ENCODE peak calls at places on chromosome 9, in seven cellular contexts. S is sigmoid colon, K is tibial nerve, N is spleen, B is A549, T is suprapubic skin, C is prostate gland. V is an unnamed sample.

GRCh38 chr9:133526721-133527321 is 2.1 kb upstream of the MYMK start:
- DNase-seq in S (no peak), K (no peak), N (no peak), B (no peak), T (no peak), C (no peak), V (no peak)

GRCh38 chr9:122780026-122780425 is 8.7 kb upstream of the OR5C1 start:
- DNase-seq in S (no peak), K (no peak), N (no peak), B (no peak), T (no peak), C (no peak), V (no peak)

GRCh38 chr9:135479469-135480052 is at the start of gene PPP1R26:
- DNase-seq in S (no peak), K (no peak), N (no peak), B (peak; percentile 34), T (no peak), C (no peak), V (peak; percentile 41)

GRCh38 chr9:18707078-18707477 is 233.1 kb downstream of the ADAMTSL1 start:
- DNase-seq in S (no peak), K (peak; percentile 19), N (no peak), B (no peak), T (no peak), C (no peak), V (no peak)

GRCh38 chr9:7935666-7936065 is 136.1 kb upstream of the DMAC1 start:
- DNase-seq in S (no peak), K (no peak), N (no peak), B (no peak), T (no peak), C (no peak), V (no peak)

GRCh38 chr9:94259077-94259847 is at the start of gene ZNF169:
- DNase-seq in S (peak; percentile 96), K (peak; percentile 87), N (peak; percentile 99), B (peak; percentile 87), T (peak; percentile 95), C (peak; percentile 88), V (peak; percentile 94)

GRCh38 chr9:119398350-119398749 is 29.1 kb upstream of the BRINP1 start:
- DNase-seq in S (no peak), K (no peak), N (no peak), B (no peak), T (no peak), C (no peak), V (no peak)

GRCh38 chr9:76856016-76856415 is 49.9 kb downstream of the PRUNE2 start:
- DNase-seq in S (no peak), K (no peak), N (no peak), B (no peak), T (no peak), C (no peak), V (no peak)

GRCh38 chr9:93582115-93582514 is 5.7 kb downstream of the PHF2 start:
- DNase-seq in S (no peak), K (no peak), N (no peak), B (no peak), T (peak; percentile 49), C (no peak), V (no peak)

GRCh38 chr9:84136119-84136868 is 155.7 kb downstream of the RMI1 start:
- DNase-seq in S (no peak), K (no peak), N (no peak), B (peak; percentile 79), T (no peak), C (peak; percentile 19), V (no peak)

GRCh38 chr9:89923961-89924504 is 319.2 kb downstream of the GADD45G start:
- DNase-seq in S (no peak), K (no peak), N (no peak), B (no peak), T (no peak), C (no peak), V (peak; percentile 51)

GRCh38 chr9:14415947-14416346 is 102.0 kb upstream of the NFIB start:
- DNase-seq in S (no peak), K (no peak), N (no peak), B (no peak), T (no peak), C (no peak), V (no peak)

GRCh38 chr9:37374892-37375291 is 47.6 kb upstream of the GRHPR start:
- DNase-seq in S (no peak), K (no peak), N (peak; percentile 88), B (no peak), T (no peak), C (no peak), V (no peak)

GRCh38 chr9:37378613-37379004 is 43.9 kb upstream of the GRHPR start:
- DNase-seq in S (no peak), K (no peak), N (no peak), B (no peak), T (no peak), C (no peak), V (no peak)

GRCh38 chr9:37380570-37380969 is 41.9 kb upstream of the GRHPR start:
- DNase-seq in S (no peak), K (no peak), N (no peak), B (no peak), T (no peak), C (no peak), V (no peak)

GRCh38 chr9:37379835-37380234 is 42.7 kb upstream of the GRHPR start:
- DNase-seq in S (no peak), K (no peak), N (no peak), B (no peak), T (no peak), C (no peak), V (no peak)

DNA sequence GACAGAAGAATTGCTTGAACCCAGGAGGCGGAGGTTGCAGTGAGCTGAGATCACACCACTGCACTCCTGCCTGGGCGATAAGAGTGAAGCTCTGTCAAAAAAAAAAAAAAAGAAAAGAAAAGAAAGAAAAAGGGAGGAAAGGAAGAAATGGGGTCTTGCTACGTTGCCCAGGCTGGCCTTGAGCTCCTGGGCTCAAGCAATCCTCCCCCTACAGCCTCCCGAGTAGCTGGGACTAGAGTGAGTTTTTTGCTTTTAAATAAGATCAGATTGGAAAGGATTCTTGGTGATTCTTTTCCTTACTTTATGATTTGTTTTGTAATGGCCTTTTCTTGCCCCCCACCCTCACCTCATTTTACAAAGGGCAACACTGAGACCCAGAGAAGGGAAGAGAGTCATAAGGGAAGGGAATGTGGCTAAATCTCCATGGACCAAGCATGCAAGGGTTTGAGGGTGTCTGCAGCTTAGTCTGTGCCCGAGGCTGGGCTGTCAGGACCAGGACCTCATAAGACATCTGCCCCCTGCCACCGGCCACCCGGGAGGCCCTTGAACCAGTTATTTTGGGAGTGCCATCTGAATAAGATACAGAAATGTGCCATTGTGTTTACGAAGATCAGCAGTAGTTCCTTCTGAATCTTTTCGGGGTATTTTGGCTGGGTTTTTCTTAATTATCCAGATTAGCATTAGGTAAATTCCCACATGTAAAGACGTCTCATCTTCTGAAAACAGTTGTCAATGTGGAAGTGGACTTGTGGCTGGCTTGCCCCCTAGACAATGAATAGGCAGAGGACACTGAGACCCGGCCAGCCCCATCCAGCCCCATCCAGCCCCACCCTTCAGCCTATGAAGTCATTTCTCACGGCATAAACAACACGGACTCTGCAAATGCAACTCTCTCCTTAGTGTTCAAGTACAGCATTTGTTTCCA is 44.5 kb upstream of the GRHPR start:
- DNase-seq in S (no peak), K (no peak), N (no peak), B (no peak), T (no peak), C (no peak), V (no peak)
- TF ChIP-seq POLR2A in S (no peak), K (no peak), N (no peak), B (no peak), T (no peak), C (no peak), V (no peak)

GRCh38 chr9:92504881-92505280 is 22.6 kb upstream of the ASPN start:
- DNase-seq in S (no peak), K (no peak), N (no peak), B (no peak), T (no peak), C (no peak), V (no peak)

GRCh38 chr9:92508018-92508417 is 25.7 kb upstream of the ASPN start:
- DNase-seq in S (peak; percentile 70), K (no peak), N (no peak), B (no peak), T (no peak), C (no peak), V (no peak)

GRCh38 chr9:92507005-92507404 is 24.7 kb upstream of the ASPN start:
- DNase-seq in S (no peak), K (no peak), N (no peak), B (no peak), T (no peak), C (no peak), V (no peak)

GRCh38 chr9:92506184-92506857 is 24.0 kb upstream of the ASPN start:
- DNase-seq in S (peak; percentile 75), K (peak; percentile 49), N (no peak), B (peak; percentile 61), T (peak; percentile 71), C (no peak), V (peak; percentile 35)

GRCh38 chr9:92507496-92507895 is 25.2 kb upstream of the ASPN start:
- DNase-seq in S (no peak), K (no peak), N (no peak), B (no peak), T (no peak), C (no peak), V (no peak)
- H3K27ac ChIP-seq in S (peak overlapping the region; percentile 72), K (peak overlapping the region; percentile 52), N (no peak overlapping the region), B (peak overlapping the region; percentile 33), T (peak overlapping the region; percentile 84), C (no peak overlapping the region), V (no peak overlapping the region)

GRCh38 chr9:108535526-108535925 is 320.3 kb downstream of the ACTL7B start:
- DNase-seq in S (no peak), K (peak; percentile 10), N (no peak), B (peak; percentile 48), T (no peak), C (no peak), V (no peak)
- TF ChIP-seq POLR2A in S (no peak), K (no peak), N (no peak), B (no peak), T (no peak), C (no peak), V (no peak)

GRCh38 chr9:128416014-128416413 is 4.6 kb upstream of the CERCAM start:
- DNase-seq in S (no peak), K (no peak), N (no peak), B (no peak), T (no peak), C (peak; percentile 59), V (no peak)
- H3K27ac ChIP-seq in S (no peak overlapping the region), K (no peak overlapping the region), N (no peak overlapping the region), B (no peak overlapping the region), T (no peak overlapping the region), C (no peak overlapping the region), V (no peak overlapping the region)